ENCODE peak calls at places on chromosome 4, in six cellular contexts. M is NCI-H446 treated with DMSO at 0.1 percent for 48 hours; J is activated naive CD4-positive, alpha-beta T cell; Z is NCI-H1694 treated with DMSO at 0.1 percent for 48 hours; O is Calu3; Q is fibroblast of the aortic adventitia. P is an unnamed sample.

GRCh38 chr4:119025440-119025839 is 110.2 kb upstream of the MYOZ2 start:
- DNase-seq in M (no peak), J (no peak), Z (no peak), O (peak; percentile 20), Q (peak; percentile 82), P (no peak)

GRCh38 chr4:98314791-98315565 is 53.8 kb downstream of the RAP1GDS1 start:
- DNase-seq in M (no peak), J (no peak), Z (no peak), O (no peak), Q (peak; percentile 24), P (no peak)

GRCh38 chr4:4913628-4914027 is 54.2 kb downstream of the MSX1 start:
- DNase-seq in M (no peak), J (no peak), Z (no peak), O (no peak), Q (peak; percentile 15), P (no peak)

GRCh38 chr4:41169256-41169655 is 45.1 kb downstream of the APBB2 start:
- DNase-seq in M (no peak), J (no peak), Z (no peak), O (no peak), Q (no peak), P (no peak)

GRCh38 chr4:147096667-147097604 is 151.3 kb upstream of the TTC29 start:
- DNase-seq in M (peak; percentile 13), J (no peak), Z (peak; percentile 19), O (no peak), Q (peak; percentile 80), P (no peak)

GRCh38 chr4:83152771-83153170 is 38.2 kb upstream of the PLAC8 start:
- DNase-seq in M (no peak), J (no peak), Z (no peak), O (no peak), Q (no peak), P (no peak)

GRCh38 chr4:150264595-150265141 is 186.4 kb downstream of the DCLK2 start:
- DNase-seq in M (no peak), J (no peak), Z (no peak), O (no peak), Q (no peak), P (no peak)

GRCh38 chr4:22485751-22486150 is 30.1 kb downstream of the ADGRA3 start:
- DNase-seq in M (peak; percentile 97), J (no peak), Z (peak; percentile 1), O (no peak), Q (peak; percentile 89), P (no peak)